ENCODE peak calls at places on chromosomes 3 and 15, in seven cellular contexts. E is HT-29, H is iPS-NIHi11, A is epithelial cell of esophagus, R is COLO829, T is GM19239, Z is NCI-H1092. X is an unnamed sample.

GRCh38 chr15:70098170-70098460 is 398 bp upstream of the TLE3 start:
- DNase-seq in Z (no peak), E (no peak), A (no peak), T (no peak), R (no peak), H (no peak), X (no peak)

GRCh38 chr15:62059818-62060115 is 480 bp downstream of the VPS13C start:
- DNase-seq in E (peak; percentile 62), Z (no peak), T (peak; percentile 62), A (peak; percentile 47), R (peak; percentile 28), H (no peak), X (peak; percentile 39)

GRCh38 chr3:51982352-51982837 is 940 bp upstream of the ACY1 start:
- DNase-seq in A (peak; percentile 36), R (peak; percentile 84), Z (peak; percentile 34), H (peak; percentile 87), T (peak; percentile 79), E (peak; percentile 86), X (peak; percentile 98)

GRCh38 chr15:38370079-38370478 is 83.8 kb upstream of the FAM98B start:
- DNase-seq in A (no peak), T (no peak), E (no peak), R (no peak), Z (no peak), H (no peak), X (no peak)

GRCh38 chr3:128316456-128316855 is 150.2 kb downstream of the DNAJB8 start:
- DNase-seq in H (no peak), E (no peak), R (no peak), T (no peak), A (no peak), Z (no peak), X (no peak)

GRCh38 chr15:88385078-88385700 is 82.0 kb downstream of the MRPL46 start:
- DNase-seq in E (no peak), H (no peak), T (no peak), Z (no peak), A (peak; percentile 50), R (peak; percentile 81), X (no peak)

GRCh38 chr3:98613616-98614015 is 20.2 kb upstream of the CPOX start:
- DNase-seq in Z (no peak), E (no peak), T (no peak), H (no peak), A (no peak), R (no peak), X (no peak)

GRCh38 chr3:194304186-194304917 is 46.8 kb downstream of the CPN2 start:
- DNase-seq in Z (no peak), T (no peak), H (no peak), E (no peak), R (no peak), A (no peak), X (no peak)

GRCh38 chr3:177647876-177648275 is 450.6 kb upstream of the TBL1XR1 start:
- DNase-seq in R (no peak), Z (peak; percentile 15), A (no peak), T (no peak), E (no peak), H (no peak), X (no peak)

GRCh38 chr15:64938192-64938591 is 26.5 kb downstream of the ANKDD1A start:
- DNase-seq in T (no peak), H (no peak), A (peak; percentile 57), R (no peak), E (peak; percentile 61), Z (no peak), X (no peak)

GRCh38 chr3:44518782-44519156 is 36.2 kb upstream of the ZKSCAN7 start:
- DNase-seq in H (no peak), T (no peak), A (no peak), Z (no peak), E (no peak), R (no peak), X (no peak)

GRCh38 chr3:106379251-106379750 is 510.5 kb upstream of the CBLB start:
- DNase-seq in A (peak; percentile 32), R (no peak), T (no peak), Z (no peak), H (no peak), E (no peak), X (no peak)

GRCh38 chr15:41840092-41840491 is 1.4 kb downstream of the PLA2G4B start:
- DNase-seq in H (no peak), T (no peak), Z (no peak), E (no peak), A (no peak), R (no peak), X (no peak)

GRCh38 chr15:36970522-36970921 is 129.8 kb downstream of the MEIS2 start:
- DNase-seq in A (no peak), E (peak; percentile 79), T (no peak), Z (peak; percentile 30), R (no peak), H (no peak), X (peak; percentile 22)

GRCh38 chr15:44713006-44713966 is 2.0 kb downstream of the B2M start:
- DNase-seq in H (no peak), E (peak; percentile 70), T (no peak), Z (peak; percentile 3), A (peak; percentile 46), R (peak; percentile 28), X (no peak)

GRCh38 chr3:118736107-118736506 is 298.5 kb downstream of the IGSF11 start:
- DNase-seq in T (no peak), Z (no peak), R (no peak), A (no peak), H (no peak), E (peak; percentile 29), X (no peak)

GRCh38 chr3:14566812-14567211 is 26.7 kb upstream of the GRIP2 start:
- DNase-seq in Z (no peak), A (no peak), E (no peak), R (no peak), T (no peak), H (no peak), X (no peak)

GRCh38 chr15:78727561-78727960 is 83.7 kb downstream of the ADAMTS7 start:
- DNase-seq in Z (no peak), T (no peak), H (peak; percentile 34), R (no peak), E (no peak), A (peak; percentile 22), X (no peak)

GRCh38 chr3:178684881-178685590 is 148.8 kb downstream of the KCNMB2 start:
- DNase-seq in T (no peak), E (peak; percentile 3), A (peak; percentile 39), Z (no peak), H (peak; percentile 65), R (no peak), X (no peak)

GRCh38 chr3:129051776-129052400 is 8.7 kb upstream of the GP9 start:
- DNase-seq in Z (no peak), R (no peak), E (peak; percentile 77), T (no peak), A (peak; percentile 19), H (no peak), X (no peak)

GRCh38 chr15:85624241-85624855 is 170.4 kb downstream of the KLHL25 start:
- DNase-seq in R (no peak), T (no peak), A (no peak), H (no peak), Z (no peak), E (no peak), X (no peak)

X was measured in HuH-7.